ENCODE peak calls at places on chromosomes 3 and 15, in seven cellular contexts. One of them, this sample, is unnamed.

GRCh38 chr3:114519415-114519814 is 225.6 kb downstream of the TIGIT start:
- DNase-seq in breast epithelium: no peak
- DNase-seq in GM06990: no peak
- DNase-seq in nephron progenitor cell: no peak
- DNase-seq in SK-N-SH: peak
- DNase-seq in AG10803: peak
- DNase-seq in endothelial cell: peak
- DNase-seq in this sample: peak

GRCh38 chr15:40489274-40490175 is 18.7 kb downstream of the CHST14 start:
- DNase-seq in GM06990: no peak
- DNase-seq in SK-N-SH: no peak
- DNase-seq in breast epithelium: no peak
- DNase-seq in AG10803: no peak
- DNase-seq in endothelial cell: no peak
- DNase-seq in nephron progenitor cell: no peak
- DNase-seq in this sample: no peak

GRCh38 chr3:117669761-117670160 is 960.2 kb downstream of the TUSC7 start:
- DNase-seq in nephron progenitor cell: peak
- DNase-seq in endothelial cell: no peak
- DNase-seq in AG10803: no peak
- DNase-seq in breast epithelium: no peak
- DNase-seq in GM06990: no peak
- DNase-seq in SK-N-SH: no peak
- DNase-seq in this sample: no peak

GRCh38 chr15:83206387-83206970 is 1.1 kb downstream of the HDGFL3 start:
- DNase-seq in AG10803: no peak
- DNase-seq in GM06990: no peak
- DNase-seq in breast epithelium: no peak
- DNase-seq in endothelial cell: no peak
- DNase-seq in SK-N-SH: no peak
- DNase-seq in nephron progenitor cell: no peak
- DNase-seq in this sample: no peak

GRCh38 chr3:94735354-94735753 is 672.5 kb downstream of the NSUN3 start:
- DNase-seq in endothelial cell: no peak
- DNase-seq in nephron progenitor cell: no peak
- DNase-seq in breast epithelium: no peak
- DNase-seq in GM06990: no peak
- DNase-seq in AG10803: no peak
- DNase-seq in SK-N-SH: no peak
- DNase-seq in this sample: no peak

GRCh38 chr3:59812778-59813558 is 763.1 kb upstream of the CFAP20DC start:
- DNase-seq in breast epithelium: no peak
- DNase-seq in GM06990: no peak
- DNase-seq in nephron progenitor cell: no peak
- DNase-seq in SK-N-SH: no peak
- DNase-seq in endothelial cell: no peak
- DNase-seq in AG10803: peak
- DNase-seq in this sample: no peak

GRCh38 chr3:195542691-195543641 is at the start of gene PPP1R2:
- DNase-seq in AG10803: peak
- DNase-seq in SK-N-SH: peak
- DNase-seq in GM06990: peak
- DNase-seq in breast epithelium: peak
- DNase-seq in endothelial cell: peak
- DNase-seq in nephron progenitor cell: peak
- DNase-seq in this sample: peak

GRCh38 chr3:117356296-117356695 is 646.7 kb downstream of the TUSC7 start:
- DNase-seq in GM06990: no peak
- DNase-seq in SK-N-SH: no peak
- DNase-seq in breast epithelium: no peak
- DNase-seq in AG10803: no peak
- DNase-seq in endothelial cell: no peak
- DNase-seq in nephron progenitor cell: no peak
- DNase-seq in this sample: no peak

GRCh38 chr3:126936853-126937395 is 46.0 kb upstream of the PLXNA1 start:
- DNase-seq in GM06990: no peak
- DNase-seq in nephron progenitor cell: no peak
- DNase-seq in endothelial cell: no peak
- DNase-seq in AG10803: peak
- DNase-seq in SK-N-SH: no peak
- DNase-seq in breast epithelium: no peak
- DNase-seq in this sample: no peak

GRCh38 chr15:24772256-24772655 is 96.7 kb downstream of the NPAP1 start:
- DNase-seq in GM06990: no peak
- DNase-seq in SK-N-SH: no peak
- DNase-seq in AG10803: no peak
- DNase-seq in endothelial cell: no peak
- DNase-seq in breast epithelium: no peak
- DNase-seq in nephron progenitor cell: no peak
- DNase-seq in this sample: no peak

GRCh38 chr3:123188058-123188457 is 13.7 kb upstream of the SEC22A start:
- DNase-seq in GM06990: no peak
- DNase-seq in breast epithelium: no peak
- DNase-seq in endothelial cell: no peak
- DNase-seq in nephron progenitor cell: no peak
- DNase-seq in AG10803: peak
- DNase-seq in SK-N-SH: no peak
- DNase-seq in this sample: no peak

GRCh38 chr3:86984271-86984670 is 6.7 kb downstream of the VGLL3 start:
- DNase-seq in breast epithelium: no peak
- DNase-seq in GM06990: no peak
- DNase-seq in endothelial cell: no peak
- DNase-seq in SK-N-SH: no peak
- DNase-seq in AG10803: peak
- DNase-seq in nephron progenitor cell: no peak
- DNase-seq in this sample: no peak

GRCh38 chr3:190116551-190117067 is 4.1 kb downstream of the P3H2 start:
- DNase-seq in AG10803: peak
- DNase-seq in breast epithelium: no peak
- DNase-seq in GM06990: no peak
- DNase-seq in endothelial cell: no peak
- DNase-seq in SK-N-SH: no peak
- DNase-seq in nephron progenitor cell: no peak
- DNase-seq in this sample: no peak

GRCh38 chr3:82816086-82816485 is 1054.6 kb upstream of the GBE1 start:
- DNase-seq in nephron progenitor cell: no peak
- DNase-seq in AG10803: no peak
- DNase-seq in endothelial cell: no peak
- DNase-seq in breast epithelium: no peak
- DNase-seq in SK-N-SH: no peak
- DNase-seq in GM06990: no peak
- DNase-seq in this sample: no peak

GRCh38 chr15:60727260-60727659 is 248.3 kb upstream of the ICE2 start:
- DNase-seq in AG10803: no peak
- DNase-seq in endothelial cell: no peak
- DNase-seq in breast epithelium: no peak
- DNase-seq in nephron progenitor cell: no peak
- DNase-seq in SK-N-SH: no peak
- DNase-seq in GM06990: no peak
- DNase-seq in this sample: no peak

GRCh38 chr3:99669879-99670555 is 31.6 kb downstream of the COL8A1 start:
- DNase-seq in endothelial cell: no peak
- DNase-seq in breast epithelium: no peak
- DNase-seq in SK-N-SH: no peak
- DNase-seq in GM06990: no peak
- DNase-seq in AG10803: peak
- DNase-seq in nephron progenitor cell: no peak
- DNase-seq in this sample: no peak

GRCh38 chr3:191958980-191959671 is 498.2 kb downstream of the PYDC2 start:
- DNase-seq in AG10803: no peak
- DNase-seq in breast epithelium: no peak
- DNase-seq in SK-N-SH: no peak
- DNase-seq in GM06990: no peak
- DNase-seq in nephron progenitor cell: no peak
- DNase-seq in endothelial cell: no peak
- DNase-seq in this sample: no peak

GRCh38 chr3:38121451-38121831 is 15.5 kb downstream of the ACAA1 start:
- DNase-seq in breast epithelium: peak
- DNase-seq in endothelial cell: no peak
- DNase-seq in nephron progenitor cell: no peak
- DNase-seq in AG10803: no peak
- DNase-seq in SK-N-SH: no peak
- DNase-seq in GM06990: no peak
- DNase-seq in this sample: no peak

GRCh38 chr15:67504796-67505195 is 16.1 kb upstream of the C15orf61 start:
- DNase-seq in SK-N-SH: no peak
- DNase-seq in nephron progenitor cell: no peak
- DNase-seq in breast epithelium: no peak
- DNase-seq in AG10803: peak
- DNase-seq in endothelial cell: no peak
- DNase-seq in GM06990: no peak
- DNase-seq in this sample: no peak

GRCh38 chr15:92365816-92366215 is 27.9 kb upstream of the ST8SIA2 start:
- DNase-seq in SK-N-SH: no peak
- DNase-seq in nephron progenitor cell: no peak
- DNase-seq in GM06990: no peak
- DNase-seq in AG10803: no peak
- DNase-seq in breast epithelium: no peak
- DNase-seq in endothelial cell: no peak
- DNase-seq in this sample: no peak

GRCh38 chr15:36972704-36973103 is 127.6 kb downstream of the MEIS2 start:
- DNase-seq in nephron progenitor cell: no peak
- DNase-seq in AG10803: no peak
- DNase-seq in SK-N-SH: no peak
- DNase-seq in endothelial cell: no peak
- DNase-seq in breast epithelium: no peak
- DNase-seq in GM06990: peak
- DNase-seq in this sample: no peak

GRCh38 chr3:141410408-141410807 is 42.1 kb downstream of the ZBTB38 start:
- DNase-seq in SK-N-SH: no peak
- DNase-seq in breast epithelium: no peak
- DNase-seq in endothelial cell: no peak
- DNase-seq in GM06990: no peak
- DNase-seq in AG10803: peak
- DNase-seq in nephron progenitor cell: no peak
- DNase-seq in this sample: no peak
- TF ChIP-seq CTCF in SK-N-SH: no peak
- TF ChIP-seq CTCF in breast epithelium: no peak
- TF ChIP-seq CTCF in endothelial cell: no peak
- TF ChIP-seq CTCF in GM06990: peak
- TF ChIP-seq CTCF in AG10803: no peak
- TF ChIP-seq CTCF in nephron progenitor cell: no peak
- TF ChIP-seq CTCF in this sample: no peak

GRCh38 chr3:186775999-186776398 is 7.4 kb upstream of the EIF4A2 start:
- DNase-seq in breast epithelium: no peak
- DNase-seq in endothelial cell: no peak
- DNase-seq in nephron progenitor cell: no peak
- DNase-seq in GM06990: no peak
- DNase-seq in AG10803: no peak
- DNase-seq in SK-N-SH: no peak
- DNase-seq in this sample: no peak
- TF ChIP-seq CTCF in breast epithelium: no peak
- TF ChIP-seq CTCF in endothelial cell: no peak
- TF ChIP-seq CTCF in nephron progenitor cell: no peak
- TF ChIP-seq CTCF in GM06990: no peak
- TF ChIP-seq CTCF in AG10803: no peak
- TF ChIP-seq CTCF in SK-N-SH: no peak
- TF ChIP-seq CTCF in this sample: no peak

GRCh38 chr15:89217686-89218376 is 3.5 kb downstream of the RLBP1 start:
- DNase-seq in endothelial cell: no peak
- DNase-seq in GM06990: no peak
- DNase-seq in nephron progenitor cell: no peak
- DNase-seq in AG10803: no peak
- DNase-seq in SK-N-SH: no peak
- DNase-seq in breast epithelium: no peak
- DNase-seq in this sample: no peak

GRCh38 chr15:89221543-89221942 is at the start of gene RLBP1:
- DNase-seq in endothelial cell: no peak
- DNase-seq in SK-N-SH: no peak
- DNase-seq in nephron progenitor cell: no peak
- DNase-seq in GM06990: no peak
- DNase-seq in AG10803: no peak
- DNase-seq in breast epithelium: no peak
- DNase-seq in this sample: no peak

GRCh38 chr15:89218531-89218930 is 2.8 kb downstream of the RLBP1 start:
- DNase-seq in GM06990: no peak
- DNase-seq in nephron progenitor cell: no peak
- DNase-seq in breast epithelium: no peak
- DNase-seq in endothelial cell: no peak
- DNase-seq in SK-N-SH: no peak
- DNase-seq in AG10803: no peak
- DNase-seq in this sample: no peak

GRCh38 chr15:89215627-89216026 is 5.8 kb downstream of the RLBP1 start:
- DNase-seq in GM06990: no peak
- DNase-seq in AG10803: no peak
- DNase-seq in endothelial cell: no peak
- DNase-seq in SK-N-SH: no peak
- DNase-seq in nephron progenitor cell: no peak
- DNase-seq in breast epithelium: no peak
- DNase-seq in this sample: no peak

GRCh38 chr15:89217031-89217430 is 4.3 kb downstream of the RLBP1 start:
- DNase-seq in SK-N-SH: no peak
- DNase-seq in AG10803: no peak
- DNase-seq in nephron progenitor cell: no peak
- DNase-seq in breast epithelium: no peak
- DNase-seq in GM06990: no peak
- DNase-seq in endothelial cell: no peak
- DNase-seq in this sample: no peak
- TF ChIP-seq CTCF in SK-N-SH: no peak
- TF ChIP-seq CTCF in AG10803: no peak
- TF ChIP-seq CTCF in nephron progenitor cell: no peak
- TF ChIP-seq CTCF in breast epithelium: no peak
- TF ChIP-seq CTCF in GM06990: no peak
- TF ChIP-seq CTCF in endothelial cell: no peak
- TF ChIP-seq CTCF in this sample: no peak

GRCh38 chr15:52224211-52224610 is 33.0 kb upstream of the GNB5 start:
- DNase-seq in breast epithelium: no peak
- DNase-seq in GM06990: no peak
- DNase-seq in AG10803: no peak
- DNase-seq in endothelial cell: no peak
- DNase-seq in nephron progenitor cell: no peak
- DNase-seq in SK-N-SH: no peak
- DNase-seq in this sample: no peak

GRCh38 chr15:52228928-52229327 is 37.7 kb upstream of the GNB5 start:
- DNase-seq in GM06990: peak
- DNase-seq in endothelial cell: no peak
- DNase-seq in nephron progenitor cell: peak
- DNase-seq in breast epithelium: no peak
- DNase-seq in AG10803: no peak
- DNase-seq in SK-N-SH: no peak
- DNase-seq in this sample: peak

GRCh38 chr15:52227456-52227855 is 36.3 kb upstream of the GNB5 start:
- DNase-seq in nephron progenitor cell: peak
- DNase-seq in endothelial cell: peak
- DNase-seq in GM06990: peak
- DNase-seq in breast epithelium: no peak
- DNase-seq in SK-N-SH: peak
- DNase-seq in AG10803: peak
- DNase-seq in this sample: peak

GRCh38 chr15:52221730-52222129 is 30.5 kb upstream of the GNB5 start:
- DNase-seq in AG10803: no peak
- DNase-seq in nephron progenitor cell: no peak
- DNase-seq in GM06990: peak
- DNase-seq in endothelial cell: no peak
- DNase-seq in SK-N-SH: no peak
- DNase-seq in breast epithelium: no peak
- DNase-seq in this sample: no peak

DNA sequence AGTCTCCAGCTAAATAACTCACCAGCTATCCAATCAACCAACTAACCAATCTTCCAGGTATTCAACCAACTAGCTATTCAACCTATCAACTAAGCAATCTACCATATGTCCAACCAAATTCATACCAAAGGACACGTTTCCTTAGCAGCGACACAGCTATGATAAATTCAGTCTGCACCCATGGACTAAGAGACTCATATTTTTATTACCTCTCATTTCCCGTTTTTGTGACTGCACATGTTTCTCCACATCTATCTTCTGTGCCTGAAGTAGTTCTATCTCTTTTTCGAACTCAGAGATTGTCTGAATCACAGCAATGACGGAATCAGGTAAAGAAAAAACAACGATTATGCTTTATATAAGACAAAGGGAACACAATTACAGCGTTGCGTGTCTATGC is 34.0 kb upstream of the GNB5 start:
- DNase-seq in endothelial cell: no peak
- DNase-seq in AG10803: no peak
- DNase-seq in breast epithelium: no peak
- DNase-seq in nephron progenitor cell: no peak
- DNase-seq in GM06990: no peak
- DNase-seq in SK-N-SH: no peak
- DNase-seq in this sample: no peak
- TF ChIP-seq CTCF in endothelial cell: no peak
- TF ChIP-seq CTCF in AG10803: no peak
- TF ChIP-seq CTCF in breast epithelium: no peak
- TF ChIP-seq CTCF in nephron progenitor cell: no peak
- TF ChIP-seq CTCF in GM06990: no peak
- TF ChIP-seq CTCF in SK-N-SH: no peak
- TF ChIP-seq CTCF in this sample: no peak